ENCODE peak calls at places on chromosomes 16 and 17, in five cellular contexts. N is fibroblast of villous mesenchyme, L is left ventricle myocardium inferior, F is body of pancreas, A is IMR-90. H is an unnamed sample.

GRCh38 chr16:50945136-50945535 is 203.2 kb downstream of the CYLD start:
- DNase-seq in N (no peak), L (no peak), F (no peak), A (no peak), H (no peak)

GRCh38 chr16:27826081-27826892 is 237.2 kb downstream of the GSG1L start:
- DNase-seq in N (no peak), L (no peak), F (no peak), A (no peak), H (no peak)

GRCh38 chr17:10745231-10745630 is 15.4 kb upstream of the TMEM220 start:
- DNase-seq in N (no peak), L (no peak), F (no peak), A (no peak), H (no peak)

GRCh38 chr16:84180519-84181140 is 6.2 kb downstream of the TAF1C start:
- DNase-seq in N (no peak), L (peak), F (no peak), A (no peak), H (no peak)

GRCh38 chr17:69430488-69430887 is 16.0 kb downstream of the MAP2K6 start:
- DNase-seq in N (peak), L (no peak), F (no peak), A (no peak), H (no peak)

GRCh38 chr17:70499067-70499786 is 329.9 kb downstream of the KCNJ2 start:
- DNase-seq in N (no peak), L (no peak), F (no peak), A (no peak), H (no peak)

GRCh38 chr16:87765473-87765775 is 362 bp downstream of the KLHDC4 start:
- DNase-seq in N (no peak), L (no peak), F (peak), A (peak), H (no peak)

GRCh38 chr16:59593256-59593655 is 859.1 kb upstream of the GOT2 start:
- DNase-seq in N (peak), L (no peak), F (no peak), A (peak), H (no peak)

GRCh38 chr17:34917381-34917780 is 43.9 kb downstream of the CCT6B start:
- DNase-seq in N (no peak), L (no peak), F (no peak), A (no peak), H (no peak)

GRCh38 chr16:30361180-30361579 is 6.1 kb upstream of the CD2BP2 start:
- DNase-seq in N (no peak), L (no peak), F (no peak), A (no peak), H (no peak)

GRCh38 chr16:50744911-50745310 is 3.0 kb downstream of the CYLD start:
- DNase-seq in N (no peak), L (no peak), F (no peak), A (peak), H (no peak)

GRCh38 chr16:85082553-85083050 is 29.7 kb downstream of the CIBAR2 start:
- DNase-seq in N (no peak), L (no peak), F (no peak), A (no peak), H (no peak)

GRCh38 chr16:49639739-49640388 is 216.0 kb downstream of the ZNF423 start:
- DNase-seq in N (peak), L (peak), F (no peak), A (peak), H (peak)

GRCh38 chr17:62994931-62995330 is 28.9 kb downstream of the TANC2 start:
- DNase-seq in N (peak), L (no peak), F (no peak), A (peak), H (no peak)

GRCh38 chr17:28735242-28735722 is 6.7 kb downstream of the NEK8 start:
- DNase-seq in N (no peak), L (no peak), F (no peak), A (no peak), H (no peak)

GRCh38 chr17:14360851-14361250 is 60.0 kb downstream of the HS3ST3B1 start:
- DNase-seq in N (no peak), L (no peak), F (no peak), A (no peak), H (no peak)

GRCh38 chr17:17990282-17990681 is 17.6 kb downstream of the DRC3 start:
- DNase-seq in N (no peak), L (no peak), F (no peak), A (no peak), H (no peak)

GRCh38 chr17:5826384-5826783 is 242.1 kb upstream of the NLRP1 start:
- DNase-seq in N (no peak), L (no peak), F (no peak), A (peak), H (no peak)

GRCh38 chr17:33511670-33512069 is 218.6 kb upstream of the ASIC2 start:
- DNase-seq in N (no peak), L (no peak), F (no peak), A (no peak), H (no peak)

GRCh38 chr16:84396537-84397008 is 28.2 kb downstream of the ATP2C2 start:
- DNase-seq in N (peak), L (no peak), F (no peak), A (peak), H (no peak)

GRCh38 chr17:64634217-64634616 is 27.9 kb downstream of the SMURF2 start:
- DNase-seq in N (no peak), L (no peak), F (no peak), A (no peak), H (no peak)

GRCh38 chr16:16183562-16183961 is 39.7 kb downstream of the ABCC6 start:
- DNase-seq in N (no peak), L (no peak), F (no peak), A (no peak), H (no peak)

GRCh38 chr16:59210955-59211541 is 476.9 kb upstream of the GOT2 start:
- DNase-seq in N (peak), L (no peak), F (peak), A (peak), H (peak)

GRCh38 chr16:56314244-56314850 is 111.0 kb downstream of the AMFR start:
- DNase-seq in N (no peak), L (no peak), F (no peak), A (no peak), H (no peak)

GRCh38 chr17:59357219-59357699 is 25.8 kb downstream of the YPEL2 start:
- DNase-seq in N (no peak), L (no peak), F (no peak), A (no peak), H (no peak)

GRCh38 chr16:49493836-49494235 is 120.2 kb downstream of the C16orf78 start:
- DNase-seq in N (no peak), L (no peak), F (no peak), A (no peak), H (no peak)

GRCh38 chr17:63649813-63650212 is 27.6 kb downstream of the MAP3K3 start:
- DNase-seq in N (no peak), L (no peak), F (no peak), A (no peak), H (no peak)

GRCh38 chr17:9829343-9829742 is 3.6 kb downstream of the GLP2R start:
- DNase-seq in N (no peak), L (no peak), F (no peak), A (no peak), H (no peak)

GRCh38 chr17:47621293-47622178 is 28.2 kb upstream of the KPNB1 start:
- DNase-seq in N (peak), L (no peak), F (no peak), A (peak), H (peak)

GRCh38 chr17:47257651-47258339 is 4.2 kb downstream of the ITGB3 start:
- DNase-seq in N (peak), L (no peak), F (no peak), A (peak), H (peak)

GRCh38 chr17:76262732-76263344 is 2.3 kb upstream of the UBALD2 start:
- DNase-seq in N (no peak), L (no peak), F (peak), A (no peak), H (no peak)

GRCh38 chr16:17269434-17269833 is 201.3 kb downstream of the XYLT1 start:
- DNase-seq in N (no peak), L (no peak), F (no peak), A (peak), H (no peak)

GRCh38 chr17:18917506-18918032 is 34.4 kb upstream of the SLC5A10 start:
- DNase-seq in N (no peak), L (no peak), F (no peak), A (no peak), H (no peak)

GRCh38 chr17:7179317-7180254 is at the start of gene ASGR1:
- DNase-seq in N (no peak), L (no peak), F (no peak), A (no peak), H (no peak)

GRCh38 chr17:57615836-57616235 is 129.3 kb downstream of the CCDC182 start:
- DNase-seq in N (no peak), L (no peak), F (no peak), A (no peak), H (no peak)

GRCh38 chr17:44828919-44829557 is 1.0 kb downstream of the GJC1 start:
- DNase-seq in N (peak), L (no peak), F (no peak), A (no peak), H (no peak)

GRCh38 chr17:39791296-39791992 is 53.7 kb downstream of the GRB7 start:
- DNase-seq in N (no peak), L (no peak), F (no peak), A (no peak), H (no peak)

GRCh38 chr16:80997139-80997798 is 9.4 kb downstream of the CMC2 start:
- DNase-seq in N (peak), L (no peak), F (no peak), A (no peak), H (no peak)
- H3K4me3 ChIP-seq in N (peak), L (peak), F (no peak), A (no peak), H (no peak)

GRCh38 chr17:82668024-82668630 is 19.9 kb upstream of the WDR45B start:
- DNase-seq in N (no peak), L (no peak), F (no peak), A (no peak), H (no peak)

GRCh38 chr17:82670661-82671060 is 22.4 kb upstream of the WDR45B start:
- DNase-seq in N (no peak), L (no peak), F (no peak), A (no peak), H (no peak)

GRCh38 chr17:82666931-82667667 is 18.9 kb upstream of the WDR45B start:
- DNase-seq in N (no peak), L (no peak), F (no peak), A (no peak), H (no peak)

GRCh38 chr17:82667668-82668000 is 19.4 kb upstream of the WDR45B start:
- DNase-seq in N (no peak), L (no peak), F (no peak), A (no peak), H (no peak)

DNA sequence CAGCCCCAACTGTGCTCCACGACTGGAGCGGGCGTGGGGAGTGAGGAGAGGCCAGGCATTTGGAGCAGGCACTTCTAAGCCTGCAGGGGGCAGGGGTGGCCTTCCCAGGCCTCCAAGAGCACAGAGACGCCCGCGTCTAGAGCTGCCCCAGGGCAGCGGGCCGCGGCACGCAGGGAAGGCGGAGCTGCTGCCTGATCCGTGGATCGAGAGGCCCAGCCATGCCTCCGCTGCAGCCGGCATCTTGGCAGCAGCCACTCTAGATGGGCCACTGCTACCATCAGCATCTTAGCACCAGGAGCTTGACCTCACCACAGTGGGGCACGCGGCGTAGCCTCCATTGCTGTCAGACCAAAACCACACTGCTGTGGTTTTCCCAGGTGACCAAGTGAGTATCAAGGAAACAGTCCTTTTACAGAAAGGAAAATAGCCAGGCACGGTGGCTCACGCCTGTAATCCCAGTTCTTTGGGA is 20.4 kb upstream of the WDR45B start:
- DNase-seq in N (peak), L (peak), F (peak), A (peak), H (no peak)
- H3K4me3 ChIP-seq in N (no peak), L (peak), F (no peak), A (no peak), H (no peak)

GRCh38 chr17:1180434-1180742 is 607 bp upstream of the ABR start:
- DNase-seq in N (no peak), L (no peak), F (no peak), A (no peak), H (no peak)
- H3K4me3 ChIP-seq in N (peak), L (peak), F (no peak), A (peak), H (peak)

DNA sequence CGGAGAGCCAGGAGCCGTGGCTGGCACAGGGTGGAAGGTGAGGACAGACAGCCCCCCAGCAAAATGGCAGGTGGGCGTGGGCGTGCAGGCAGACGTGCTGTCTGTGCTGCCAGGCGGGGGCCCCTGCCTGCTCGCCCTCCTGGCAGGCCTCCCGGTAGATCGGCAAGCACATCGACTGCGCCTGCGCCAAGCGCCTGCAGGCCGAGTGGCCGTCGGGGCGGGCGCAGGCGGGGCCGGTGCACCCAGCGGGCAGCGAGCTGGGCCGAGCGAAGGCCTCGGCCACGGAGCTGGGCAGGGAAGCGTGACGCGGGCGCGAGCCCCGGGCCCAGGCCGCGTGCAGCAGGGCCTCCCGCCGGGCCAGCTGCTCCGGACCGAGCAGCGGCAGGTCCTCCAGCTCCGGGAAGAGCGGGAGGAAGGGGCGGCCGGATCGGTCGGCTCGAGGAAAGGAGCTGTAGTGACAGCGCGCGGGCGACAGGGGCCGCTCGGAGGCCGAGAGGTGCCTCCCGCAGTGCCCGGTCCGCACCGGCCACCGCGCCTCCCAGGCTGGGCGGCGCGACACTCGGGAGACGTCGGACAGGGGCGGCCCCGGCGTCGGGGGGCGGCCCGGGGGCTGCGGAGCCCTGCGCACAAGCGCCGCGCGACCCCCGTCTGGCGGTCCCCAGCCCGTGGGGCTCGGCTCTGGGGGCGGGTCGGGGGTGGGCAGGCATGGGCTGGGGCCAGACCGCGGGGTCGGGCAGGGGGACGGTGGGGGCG is 16.9 kb downstream of the GRIN2C start:
- DNase-seq in N (peak), L (peak), F (peak), A (peak), H (no peak)
- H3K4me3 ChIP-seq in N (peak), L (peak), F (no peak), A (peak), H (peak)

H was measured in astrocyte of the cerebellum.